ENCODE peak calls at places on chromosomes 6 and 20, in nine cellular contexts. W, G, M, D, P, U, N, S and T are unnamed samples.

GRCh38 chr6:131779304-131779703 is 28.5 kb upstream of the ENPP1 start:
- DNase-seq in W (no peak), U (no peak), N (no peak), P (no peak), D (no peak), G (no peak), M (no peak), S (no peak), T (no peak)

GRCh38 chr6:149864578-149865535 is 698 bp upstream of the LRP11 start:
- DNase-seq in U (peak), N (peak), P (no peak), M (no peak), D (peak), S (peak), G (no peak), W (no peak), T (peak)

GRCh38 chr6:79313254-79313653 is 78.8 kb upstream of the HMGN3 start:
- DNase-seq in N (no peak), G (no peak), P (no peak), W (no peak), S (peak), M (no peak), D (no peak), U (no peak), T (no peak)

GRCh38 chr6:82507112-82507511 is 143.5 kb downstream of the TPBG start:
- DNase-seq in S (peak), M (no peak), G (peak), P (no peak), W (no peak), D (no peak), U (no peak), N (peak), T (no peak)

GRCh38 chr6:75438186-75438880 is 55.3 kb downstream of the FILIP1 start:
- DNase-seq in D (no peak), W (no peak), P (no peak), N (no peak), U (no peak), G (no peak), M (no peak), S (no peak), T (no peak)

GRCh38 chr20:5845686-5846651 is 95.8 kb downstream of the SHLD1 start:
- DNase-seq in N (peak), M (no peak), D (peak), W (no peak), S (no peak), U (peak), P (no peak), G (peak), T (no peak)

GRCh38 chr20:37714973-37715657 is 21.3 kb downstream of the CTNNBL1 start:
- DNase-seq in P (no peak), M (no peak), U (peak), N (peak), S (peak), G (no peak), D (no peak), W (no peak), T (no peak)

GRCh38 chr6:158060447-158061360 is 79.0 kb downstream of the SYNJ2 start:
- DNase-seq in S (peak), W (peak), P (no peak), N (peak), D (no peak), U (peak), G (no peak), M (no peak), T (no peak)

GRCh38 chr6:140271759-140272377 is 897.4 kb upstream of the CITED2 start:
- DNase-seq in G (peak), D (no peak), P (no peak), M (no peak), S (no peak), W (no peak), U (no peak), N (no peak), T (no peak)

GRCh38 chr20:41213150-41213820 is 75.9 kb downstream of the PLCG1 start:
- DNase-seq in M (no peak), N (peak), D (no peak), W (no peak), G (no peak), U (peak), S (peak), P (no peak), T (no peak)

DNA sequence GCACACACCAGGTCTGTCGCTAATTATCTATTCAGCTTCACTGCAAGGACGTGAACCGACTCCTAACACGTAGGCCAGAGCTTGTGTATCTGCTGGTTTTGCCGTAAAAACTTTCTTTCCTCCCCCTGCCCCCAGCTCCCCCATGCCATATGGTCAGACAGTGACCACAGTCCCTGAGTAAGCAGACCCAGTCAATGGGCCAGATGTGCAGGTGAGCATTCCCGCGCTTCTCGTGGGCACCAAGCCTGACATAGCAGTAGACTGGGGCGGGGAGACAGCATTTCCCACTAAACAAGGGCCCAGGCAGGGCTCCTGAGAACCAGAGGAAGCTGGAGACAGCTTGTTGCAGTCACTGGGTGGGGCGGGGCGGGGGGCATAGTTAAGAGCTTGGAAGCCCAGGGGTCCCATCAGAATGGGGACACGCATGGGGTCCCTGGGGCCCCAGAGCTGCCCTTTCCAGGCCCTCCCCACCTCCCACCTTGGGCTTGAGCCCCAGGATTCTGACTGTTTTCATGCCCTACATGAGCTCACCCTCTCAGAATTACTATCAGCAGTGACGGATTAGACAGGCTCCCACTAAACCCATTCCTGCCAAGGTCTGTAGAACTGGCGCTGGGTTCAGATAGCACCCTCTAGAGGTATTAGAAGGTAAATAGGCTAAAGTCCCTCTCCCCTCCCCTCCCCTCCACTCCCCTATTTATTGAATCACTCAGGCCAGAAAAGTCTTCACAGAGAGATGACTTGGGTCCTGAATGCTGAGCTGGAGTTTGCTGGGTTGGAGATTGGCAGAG is 51.8 kb downstream of the CDH26 start:
- DNase-seq in P (no peak), S (no peak), G (no peak), U (no peak), M (no peak), W (no peak), N (no peak), D (peak), T (no peak)
- TF ChIP-seq CTCF in P (no peak), S (peak), G (peak), U (peak), M (peak), W (no peak), N (no peak), D (peak), T (peak)

GRCh38 chr6:112296122-112296521 is 41.8 kb upstream of the LAMA4 start:
- DNase-seq in M (no peak), S (peak), N (peak), W (no peak), D (peak), U (peak), G (no peak), P (no peak), T (peak)
- TF ChIP-seq CTCF in M (peak), S (peak), N (peak), W (no peak), D (peak), U (peak), G (peak), P (no peak), T (peak)

GRCh38 chr20:60037120-60037499 is 78.9 kb downstream of the CDH26 start:
- DNase-seq in D (no peak), W (no peak), M (no peak), G (no peak), S (no peak), P (no peak), U (no peak), N (peak), T (no peak)
- TF ChIP-seq CTCF in D (no peak), W (no peak), M (peak), G (no peak), S (no peak), P (no peak), U (peak), N (peak), T (no peak)

DNA sequence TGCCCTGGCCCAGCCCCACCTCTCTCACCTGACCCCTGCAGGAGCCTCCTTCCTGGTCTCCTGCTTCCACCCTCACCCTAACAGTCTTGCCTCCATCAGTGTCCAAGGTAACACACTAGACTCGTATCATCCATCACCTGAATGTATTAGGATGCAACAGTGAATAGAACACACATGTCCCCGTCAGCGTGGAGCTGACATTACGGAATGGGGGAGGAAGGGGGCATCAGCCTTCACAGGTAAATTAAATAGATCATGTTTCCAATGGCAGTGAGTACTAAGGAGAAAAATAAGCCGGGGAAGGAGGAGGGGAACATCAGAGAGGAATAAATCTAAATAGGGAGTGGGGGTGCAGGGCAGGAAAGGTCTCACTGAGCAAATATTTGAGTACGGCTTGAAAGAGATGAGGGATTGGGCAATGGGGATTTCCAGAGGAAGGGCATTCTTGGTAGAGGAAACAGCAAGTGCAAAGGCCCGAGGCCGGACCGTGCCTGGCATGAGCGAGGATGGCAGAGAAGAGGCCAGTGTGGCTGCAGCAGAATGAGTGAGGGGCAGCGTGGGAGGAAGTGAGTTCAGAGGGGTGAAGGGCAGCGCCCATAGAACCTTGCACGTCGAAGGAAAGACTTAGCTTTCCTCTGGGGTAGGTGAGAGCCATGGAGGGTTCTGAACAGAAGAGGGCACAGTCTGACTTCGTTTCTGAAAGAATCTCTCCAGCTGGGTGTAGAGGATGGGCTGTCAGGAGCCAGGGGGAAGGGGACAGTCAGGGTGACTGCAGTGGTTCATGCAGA is 110.1 kb upstream of the PTPN1 start:
- DNase-seq in U (no peak), P (no peak), W (no peak), M (no peak), G (no peak), N (no peak), S (peak), D (peak), T (no peak)
- TF ChIP-seq CTCF in U (peak), P (no peak), W (peak), M (peak), G (no peak), N (peak), S (peak), D (peak), T (no peak)

GRCh38 chr6:52495859-52496396 is 75.8 kb downstream of the EFHC1 start:
- DNase-seq in G (no peak), U (no peak), N (no peak), P (no peak), W (no peak), M (no peak), S (no peak), D (no peak), T (no peak)
- TF ChIP-seq CTCF in G (peak), U (no peak), N (no peak), P (no peak), W (no peak), M (no peak), S (no peak), D (no peak), T (no peak)

GRCh38 chr20:62183426-62184142 is 756 bp downstream of the MTG2 start:
- DNase-seq in D (peak), P (no peak), W (peak), G (no peak), M (no peak), N (peak), S (no peak), U (no peak), T (no peak)

GRCh38 chr20:62179162-62179504 is 3.7 kb upstream of the MTG2 start:
- DNase-seq in S (no peak), U (no peak), N (no peak), D (no peak), M (no peak), W (peak), G (no peak), P (no peak), T (no peak)

GRCh38 chr20:62181808-62182207 is 1.0 kb upstream of the MTG2 start:
- DNase-seq in W (no peak), S (no peak), M (no peak), G (no peak), N (no peak), P (no peak), D (no peak), U (no peak), T (no peak)

GRCh38 chr20:62186096-62186426 is 3.2 kb downstream of the MTG2 start:
- DNase-seq in U (no peak), P (no peak), S (no peak), D (no peak), N (no peak), G (no peak), W (no peak), M (no peak), T (no peak)

DNA sequence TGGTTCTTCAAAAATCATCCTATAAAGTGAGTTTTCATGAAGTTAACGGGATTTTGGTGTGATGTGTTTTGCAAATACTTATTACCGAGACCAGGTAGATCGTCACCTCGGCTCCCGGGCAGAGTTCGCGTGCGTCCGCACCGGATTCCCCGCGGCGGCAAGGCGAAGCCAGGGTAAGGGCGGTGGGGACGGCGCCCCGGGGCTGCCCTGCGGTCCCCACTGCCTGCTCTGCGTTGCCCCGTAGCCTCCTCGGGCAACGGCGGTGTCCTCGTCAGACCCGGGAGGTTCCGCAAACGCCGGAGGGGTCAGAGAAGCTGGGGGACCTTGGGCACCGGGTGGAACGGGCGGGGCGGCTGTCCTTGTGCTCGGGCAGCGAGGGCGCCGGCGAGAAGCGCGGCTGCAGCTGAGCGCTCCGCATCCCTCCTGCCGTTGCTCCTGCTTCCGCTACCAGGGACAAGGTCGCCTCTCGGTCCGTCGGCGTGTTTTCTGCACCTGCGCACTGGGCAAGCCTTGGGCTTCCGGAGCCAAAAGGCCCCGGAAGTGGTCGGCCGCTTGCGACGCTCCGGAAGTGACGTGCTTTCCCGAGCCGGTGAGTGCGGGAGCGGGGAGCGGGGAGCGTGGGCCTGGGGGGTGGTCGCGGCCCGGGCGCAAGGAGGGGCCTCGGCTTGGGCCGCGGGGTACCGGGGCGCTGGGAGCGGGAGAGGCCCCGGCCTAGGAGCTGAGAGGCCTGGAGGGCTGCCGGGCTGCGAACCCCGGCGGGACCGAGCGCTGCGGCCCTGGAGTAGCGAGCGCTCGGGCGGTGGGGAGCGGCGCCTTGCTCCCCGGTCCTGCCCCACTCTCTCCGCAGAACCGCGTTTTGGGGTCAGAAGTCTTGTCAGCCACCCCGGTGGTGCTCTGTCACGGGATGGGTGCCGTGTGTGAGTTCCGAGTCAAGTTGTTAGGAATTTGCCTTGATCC is at the start of gene MTG2:
- DNase-seq in D (peak), P (peak), U (peak), N (peak), W (peak), G (peak), M (peak), S (peak), T (peak)
- TF ChIP-seq CTCF in D (peak), P (no peak), U (no peak), N (no peak), W (no peak), G (no peak), M (no peak), S (no peak), T (no peak)

GRCh38 chr6:156451088-156451487 is 326.1 kb upstream of the ARID1B start:
- DNase-seq in G (no peak), M (no peak), U (no peak), W (no peak), S (no peak), P (no peak), N (no peak), D (no peak), T (no peak)

GRCh38 chr6:156450421-156450820 is 326.8 kb upstream of the ARID1B start:
- DNase-seq in P (no peak), M (no peak), S (no peak), N (no peak), W (no peak), U (no peak), D (no peak), G (no peak), T (no peak)

GRCh38 chr6:156449569-156449968 is 327.6 kb upstream of the ARID1B start:
- DNase-seq in D (no peak), G (no peak), N (no peak), W (no peak), U (no peak), S (no peak), P (no peak), M (no peak), T (no peak)

GRCh38 chr6:156451726-156452125 is 325.5 kb upstream of the ARID1B start:
- DNase-seq in P (no peak), M (no peak), D (no peak), W (no peak), S (no peak), G (no peak), N (no peak), U (no peak), T (no peak)

DNA sequence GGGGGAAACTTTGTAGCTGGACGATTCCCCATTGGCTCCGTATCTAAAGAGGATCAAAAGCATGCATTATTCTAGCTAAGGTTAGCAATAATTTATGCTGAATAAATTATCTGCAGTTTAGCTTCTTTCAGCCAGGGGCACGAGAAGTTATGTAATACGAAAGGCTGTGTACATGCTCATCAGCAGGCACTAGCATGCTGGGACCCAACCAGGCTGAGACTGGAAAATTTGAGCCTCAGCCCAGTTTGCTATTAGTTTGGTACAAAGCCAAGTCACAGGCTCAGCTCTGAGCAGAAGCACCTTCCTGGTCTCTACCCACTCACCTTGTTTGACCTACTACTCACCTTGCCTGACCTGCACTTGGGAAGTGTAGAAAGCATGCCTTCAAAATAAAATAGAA is 328.1 kb upstream of the ARID1B start:
- DNase-seq in M (no peak), S (peak), N (no peak), P (no peak), G (no peak), U (no peak), W (no peak), D (no peak), T (no peak)
- TF ChIP-seq CTCF in M (no peak), S (peak), N (no peak), P (no peak), G (no peak), U (no peak), W (no peak), D (no peak), T (no peak)